ENCODE peak calls at places on chromosomes 11 and 22, in four cellular contexts. G is H9, Z is mesendoderm, O is H1. K is an unnamed sample.

GRCh38 chr11:125293596-125293995 is 129.0 kb downstream of the PKNOX2 start:
- DNase-seq in G (no peak), Z (no peak), O (no peak), K (no peak)

GRCh38 chr11:2588809-2589537 is 110.8 kb downstream of the KCNQ1OT1 start:
- DNase-seq in G (no peak), Z (no peak), O (no peak), K (no peak)

GRCh38 chr11:86473991-86474833 is 99.5 kb downstream of the CCDC81 start:
- DNase-seq in G (no peak), Z (no peak), O (no peak), K (peak; percentile 86)

GRCh38 chr11:115760528-115760837 is 256.3 kb upstream of the CADM1 start:
- DNase-seq in G (no peak), Z (peak; percentile 20), O (no peak), K (no peak)

GRCh38 chr22:27135582-27135981 is 478.2 kb downstream of the MIAT start:
- DNase-seq in G (no peak), Z (peak; percentile 34), O (no peak), K (peak; percentile 73)

GRCh38 chr11:115129771-115130306 is 374.4 kb downstream of the CADM1 start:
- DNase-seq in G (no peak), Z (no peak), O (no peak), K (no peak)

GRCh38 chr22:40396882-40397281 is 26.5 kb downstream of the SGSM3 start:
- DNase-seq in G (peak; percentile 68), Z (peak; percentile 89), O (no peak), K (peak; percentile 88)

GRCh38 chr11:46039990-46040389 is 81.3 kb downstream of the PHF21A start:
- DNase-seq in G (no peak), Z (no peak), O (no peak), K (peak; percentile 69)

GRCh38 chr11:83613767-83614121 is 327.6 kb upstream of the CCDC90B start:
- DNase-seq in G (no peak), Z (no peak), O (no peak), K (no peak)

GRCh38 chr22:33640900-33641299 is 279.4 kb downstream of the LARGE1 start:
- DNase-seq in G (peak; percentile 73), Z (peak; percentile 39), O (no peak), K (no peak)

GRCh38 chr11:114846040-114846791 is 167.9 kb downstream of the NXPE2 start:
- DNase-seq in G (peak; percentile 55), Z (peak; percentile 55), O (no peak), K (no peak)

GRCh38 chr11:83278351-83278750 is 7.8 kb downstream of the CCDC90B start:
- DNase-seq in G (no peak), Z (no peak), O (no peak), K (peak; percentile 65)

GRCh38 chr11:69076129-69076791 is 27.5 kb downstream of the TPCN2 start:
- DNase-seq in G (no peak), Z (no peak), O (no peak), K (peak; percentile 68)

GRCh38 chr11:86809561-86809960 is 9.2 kb downstream of the PRSS23 start:
- DNase-seq in G (no peak), Z (no peak), O (no peak), K (no peak)

GRCh38 chr11:28514391-28514790 is 406.2 kb downstream of the METTL15 start:
- DNase-seq in G (no peak), Z (no peak), O (no peak), K (peak; percentile 54)

GRCh38 chr11:28547395-28547794 is 439.2 kb downstream of the METTL15 start:
- DNase-seq in G (no peak), Z (no peak), O (no peak), K (no peak)

GRCh38 chr11:917426-917825 is 6.8 kb upstream of the CHID1 start:
- DNase-seq in G (no peak), Z (no peak), O (no peak), K (no peak)

GRCh38 chr11:73660497-73661034 is 14.2 kb downstream of the PLEKHB1 start:
- DNase-seq in G (no peak), Z (no peak), O (no peak), K (no peak)
- H2BK15ac ChIP-seq in G (no peak overlapping the region), Z (no peak overlapping the region), O (no peak overlapping the region), K (no peak overlapping the region)

DNA sequence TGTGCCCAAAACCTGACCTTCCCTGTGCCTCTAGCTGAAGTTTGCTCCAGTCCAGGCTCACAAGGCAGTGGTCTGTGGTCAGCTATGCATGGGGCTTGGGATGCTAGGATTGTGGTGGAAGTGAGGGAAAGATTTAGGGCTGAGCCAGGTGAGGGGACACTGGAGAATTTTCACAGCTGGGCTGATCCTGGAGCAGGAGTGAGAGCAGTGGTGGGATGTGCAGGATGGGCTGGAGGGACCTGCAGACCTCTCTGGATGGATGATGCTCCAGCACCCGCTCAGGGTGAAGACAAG is 23.9 kb upstream of the KDM2A start:
- DNase-seq in G (no peak), Z (no peak), O (no peak), K (no peak)
- H2BK15ac ChIP-seq in G (no peak overlapping the region), Z (no peak overlapping the region), O (no peak overlapping the region), K (no peak overlapping the region)

DNA sequence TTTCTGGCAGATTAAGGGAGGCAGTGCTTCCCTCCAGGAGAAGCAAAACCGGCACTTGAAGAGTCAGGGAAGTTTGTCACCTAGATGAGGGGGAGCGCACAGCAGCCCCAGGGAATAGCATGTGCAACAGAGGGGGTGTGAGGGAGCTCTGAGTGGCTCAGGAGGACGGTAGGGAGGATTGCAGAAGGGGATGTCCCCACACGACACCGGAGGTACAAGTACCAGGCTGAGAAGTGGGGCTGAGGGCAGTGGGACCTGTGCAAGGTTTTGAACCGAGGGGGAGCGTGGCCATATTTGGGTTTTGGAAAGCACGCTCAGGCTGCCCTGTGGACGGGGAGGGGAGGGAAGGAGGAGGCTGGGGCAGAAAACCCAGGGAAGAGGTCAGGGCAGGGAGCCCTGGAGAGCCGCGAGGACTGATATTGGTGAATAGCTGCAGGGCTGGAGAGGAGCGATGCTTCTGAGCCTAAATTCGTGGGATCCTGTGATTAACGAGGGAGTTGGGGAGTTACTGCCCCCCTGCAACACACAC is 17.9 kb upstream of the TMPRSS6 start:
- DNase-seq in G (no peak), Z (no peak), O (no peak), K (no peak)
- H2BK15ac ChIP-seq in G (no peak overlapping the region), Z (no peak overlapping the region), O (no peak overlapping the region), K (no peak overlapping the region)

DNA sequence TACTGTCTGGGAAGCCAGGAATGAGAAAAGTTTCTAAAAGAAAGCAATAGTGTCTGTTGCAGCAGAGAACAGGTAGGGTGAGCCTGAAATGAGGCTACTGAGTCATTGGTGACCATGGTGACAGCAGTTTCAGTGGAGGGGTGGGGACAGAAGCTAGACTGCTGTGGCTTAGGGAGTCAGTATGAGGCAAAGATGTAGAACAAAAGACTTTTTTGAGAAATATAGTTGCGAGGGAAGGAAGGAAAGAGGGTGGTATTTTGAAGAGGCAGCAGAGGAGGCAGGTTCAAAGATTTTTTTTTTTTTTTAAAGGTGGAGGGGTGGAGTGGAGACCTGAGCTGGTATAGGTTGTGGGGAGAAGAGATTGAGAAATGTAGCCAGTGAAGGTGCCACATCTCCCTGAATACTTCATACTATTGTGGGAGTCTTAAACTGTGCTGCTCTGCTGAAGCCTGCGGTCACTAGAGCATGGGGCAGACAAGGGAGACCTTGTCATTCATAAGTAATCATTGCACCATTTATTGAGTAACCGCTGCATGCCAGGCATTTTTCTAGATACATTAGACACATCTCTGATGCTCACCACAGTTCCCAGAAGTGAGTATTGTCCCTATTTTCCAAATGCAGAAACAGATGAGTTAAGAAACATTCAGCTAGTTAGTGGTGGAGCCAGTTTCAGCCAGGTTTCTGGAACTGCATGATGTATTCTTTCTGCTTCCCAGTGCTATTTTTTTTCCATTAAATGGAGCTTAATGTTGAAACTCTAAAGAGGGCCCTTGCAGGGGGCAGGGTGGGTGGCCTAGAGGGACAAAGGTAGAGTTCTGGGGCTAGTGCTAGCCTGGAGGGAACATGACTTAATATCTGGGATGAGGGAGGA is 49.9 kb downstream of the STIM1 start:
- DNase-seq in G (no peak), Z (peak; percentile 34), O (no peak), K (peak; percentile 76)
- H2BK15ac ChIP-seq in G (no peak overlapping the region), Z (no peak overlapping the region), O (no peak overlapping the region), K (peak overlapping the region; percentile 6)

DNA sequence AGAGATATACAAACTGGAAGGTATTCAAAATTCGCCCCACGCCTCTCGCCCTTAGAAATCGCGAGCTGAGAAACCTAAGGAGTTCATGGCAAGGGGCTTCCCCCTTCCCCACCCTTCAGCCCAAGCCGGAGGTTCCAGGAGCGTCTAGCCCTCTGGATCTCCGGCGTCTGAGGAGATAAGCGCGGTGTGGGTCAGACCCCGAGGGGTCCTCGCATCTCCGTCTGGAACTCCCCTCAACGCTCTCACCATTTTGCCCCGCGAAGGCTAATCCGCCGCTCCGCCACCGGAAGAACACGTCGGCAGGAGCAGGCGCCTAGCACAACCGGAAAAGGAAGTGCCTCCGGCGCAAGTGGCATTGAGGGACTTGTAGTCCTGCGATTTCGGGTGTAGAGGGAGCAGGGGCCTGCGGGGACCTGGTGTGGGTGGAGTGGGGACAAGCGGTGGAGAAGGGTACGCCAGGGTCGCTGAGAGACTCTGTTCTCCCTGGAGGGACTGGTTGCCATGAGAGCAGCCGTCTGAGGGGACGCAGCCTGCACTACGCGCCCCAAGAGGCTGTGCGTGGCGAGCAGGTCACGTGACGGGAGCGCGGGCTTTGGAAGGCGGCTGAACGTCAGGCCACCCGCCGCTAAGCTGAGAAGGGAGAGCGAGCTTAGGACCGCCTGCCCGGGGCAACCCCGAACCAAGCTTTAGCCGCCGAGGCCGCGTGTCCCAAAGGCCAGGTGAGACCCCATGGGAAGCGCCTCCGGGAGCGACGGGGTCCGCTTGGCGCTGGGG is at the start of the genes FEN1 and TMEM258:
- DNase-seq in G (peak; percentile 93), Z (peak; percentile 98), O (peak; percentile 80), K (peak; percentile 94)
- H2BK15ac ChIP-seq in G (no peak within 1 kb of the TSS), Z (no peak within 1 kb of the TSS), O (peak within 1 kb of the TSS; percentile 88), K (peak within 1 kb of the TSS; percentile 99)

GRCh38 chr22:20208713-20209310 is 58.0 kb upstream of the CCDC188 start:
- DNase-seq in G (no peak), Z (no peak), O (no peak), K (no peak)
- H2BK15ac ChIP-seq in G (no peak overlapping the region), Z (no peak overlapping the region), O (peak overlapping the region; percentile 61), K (no peak overlapping the region)

GRCh38 chr11:47846998-47847397 is 1.2 kb downstream of the NUP160 start:
- DNase-seq in G (no peak), Z (no peak), O (no peak), K (no peak)
- H2BK15ac ChIP-seq in G (no peak overlapping the region), Z (no peak overlapping the region), O (no peak overlapping the region), K (no peak overlapping the region)

DNA sequence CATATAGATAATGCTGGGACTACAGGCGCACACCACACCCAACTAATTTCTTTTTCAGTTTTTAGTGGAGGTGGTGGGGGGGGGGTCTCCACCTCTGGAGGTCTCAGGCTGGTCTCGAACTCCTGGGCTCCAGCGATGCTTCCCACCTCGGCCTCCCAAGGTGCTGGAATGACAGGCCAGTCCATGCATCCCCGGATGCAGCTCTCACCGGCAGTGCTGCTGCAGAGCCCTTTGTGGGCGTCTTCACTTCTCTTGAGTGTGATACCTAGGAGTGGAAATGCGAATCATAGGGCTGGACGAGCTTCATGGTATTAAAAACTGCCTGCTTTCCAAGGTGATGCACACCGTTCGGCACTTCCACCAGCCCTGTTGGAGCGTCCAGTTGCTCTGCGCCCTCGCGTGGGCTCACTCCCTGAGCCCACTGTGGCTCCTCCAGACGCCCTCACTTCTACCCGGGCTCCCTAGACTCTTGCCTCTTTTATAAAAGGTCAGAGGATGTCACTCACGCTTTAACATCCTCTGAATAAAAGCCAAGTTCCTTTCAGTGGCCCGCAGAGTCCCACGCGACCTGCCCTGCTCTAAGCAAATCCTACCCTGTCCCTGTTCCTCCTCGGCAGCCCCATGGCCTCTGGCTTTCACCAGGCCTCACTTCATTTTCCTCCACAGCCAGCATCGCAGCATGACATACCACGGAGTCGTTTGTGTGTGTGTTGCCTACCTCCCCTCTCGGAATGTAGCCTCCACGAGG is 833 bp upstream of the BID start:
- DNase-seq in G (no peak), Z (no peak), O (no peak), K (no peak)
- H2BK15ac ChIP-seq in G (no peak overlapping the region), Z (no peak overlapping the region), O (no peak overlapping the region), K (peak overlapping the region; percentile 64)

K was measured in IMR-90.